ENCODE peak calls at places on chromosomes 5 and 9, in nine cellular contexts. F, A, B, N, K, S, J, C and Q are unnamed samples.

GRCh38 chr5:56848206-56848605 is 32.9 kb downstream of the MAP3K1 start:
- DNase-seq in F (no peak), S (no peak), J (peak; percentile 6), K (no peak), A (no peak), C (no peak), N (no peak), B (no peak), Q (no peak)

GRCh38 chr5:97297063-97297715 is 114.1 kb upstream of the RIOK2 start:
- DNase-seq in S (no peak), B (peak; percentile 50), J (peak; percentile 63), F (no peak), N (no peak), C (peak; percentile 52), A (peak; percentile 23), K (peak; percentile 77), Q (peak; percentile 40)

GRCh38 chr5:97049175-97049574 is 93.2 kb downstream of the LIX1 start:
- DNase-seq in K (no peak), A (no peak), B (no peak), N (no peak), J (no peak), C (no peak), F (no peak), S (no peak), Q (no peak)

GRCh38 chr5:141757402-141757801 is 75.4 kb upstream of the ARAP3 start:
- DNase-seq in N (no peak), K (peak; percentile 53), S (no peak), F (no peak), C (peak; percentile 35), B (peak; percentile 68), J (peak; percentile 87), A (peak; percentile 41), Q (peak; percentile 39)

GRCh38 chr5:14305045-14305444 is 161.9 kb downstream of the TRIO start:
- DNase-seq in N (no peak), J (no peak), B (peak; percentile 92), A (peak; percentile 94), K (no peak), S (no peak), F (no peak), C (peak; percentile 91), Q (peak; percentile 91)

GRCh38 chr9:88174324-88174723 is 36.0 kb upstream of the SPATA31C2 start:
- DNase-seq in C (no peak), K (no peak), F (no peak), N (no peak), A (no peak), B (peak; percentile 20), J (no peak), S (no peak), Q (no peak)

GRCh38 chr5:58887721-58888409 is 305.0 kb downstream of the RAB3C start:
- DNase-seq in C (no peak), N (no peak), B (peak; percentile 5), J (no peak), S (peak; percentile 56), K (no peak), A (peak; percentile 11), F (peak; percentile 80), Q (peak; percentile 76)

GRCh38 chr5:150659360-150660107 is 1.5 kb upstream of the MYOZ3 start:
- DNase-seq in B (no peak), K (no peak), C (no peak), F (peak; percentile 49), N (no peak), A (no peak), J (no peak), S (no peak), Q (no peak)

GRCh38 chr9:92963831-92964606 is 16.7 kb downstream of the FGD3 start:
- DNase-seq in C (no peak), J (no peak), B (no peak), S (no peak), N (peak; percentile 82), F (peak; percentile 64), K (no peak), A (no peak), Q (no peak)

GRCh38 chr9:132023409-132024180 is 56.1 kb downstream of the MED27 start:
- DNase-seq in C (no peak), A (no peak), N (no peak), K (no peak), F (no peak), J (no peak), B (no peak), S (no peak), Q (no peak)

GRCh38 chr5:143433680-143434079 is 30.2 kb upstream of the NR3C1 start:
- DNase-seq in J (no peak), N (no peak), B (no peak), K (no peak), F (no peak), A (no peak), C (no peak), S (no peak), Q (no peak)

GRCh38 chr5:52915176-52915875 is 73.8 kb upstream of the ITGA2 start:
- DNase-seq in A (peak; percentile 75), S (no peak), K (peak; percentile 66), F (no peak), J (peak; percentile 14), N (peak; percentile 45), B (peak; percentile 79), C (peak; percentile 76), Q (peak; percentile 79)

DNA sequence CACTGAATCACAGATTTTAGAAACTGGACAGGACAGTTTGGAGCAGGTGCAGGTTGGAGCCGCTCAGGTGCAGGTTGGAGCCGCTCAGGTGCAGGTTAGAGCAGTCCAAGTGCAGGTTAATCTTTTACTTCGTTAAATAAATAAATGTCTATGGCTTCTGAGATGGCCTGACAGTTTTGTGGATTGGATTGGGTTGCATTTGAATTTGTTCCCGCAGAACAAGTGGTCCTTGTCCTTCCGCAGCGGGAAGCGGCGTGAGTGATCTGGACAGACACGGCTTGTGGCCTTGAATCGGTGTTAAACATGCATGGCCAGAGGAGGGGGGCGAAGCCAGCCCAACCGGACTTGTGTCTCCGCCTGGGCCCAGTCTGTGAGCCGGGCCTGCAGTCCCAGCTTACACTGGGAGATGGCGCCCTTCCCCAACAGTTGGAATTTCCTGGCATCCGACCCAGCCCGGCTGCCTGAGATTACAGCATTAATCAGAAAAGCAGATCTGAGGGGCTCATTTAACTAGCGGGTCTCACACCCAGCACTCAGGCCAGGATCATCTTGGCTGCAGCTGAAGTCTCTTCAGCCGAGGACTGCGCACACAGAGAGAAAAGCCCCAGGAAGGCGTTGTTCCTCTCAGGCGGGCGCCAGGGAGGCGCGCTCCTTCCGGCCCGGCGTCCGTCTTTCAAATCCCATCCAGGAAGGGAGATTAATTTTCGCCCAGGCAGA is 1.5 kb upstream of the OLFM1 start:
- DNase-seq in B (peak; percentile 86), J (peak; percentile 96), S (peak; percentile 90), K (peak; percentile 71), F (peak; percentile 69), N (no peak), C (peak; percentile 52), A (peak; percentile 43), Q (peak; percentile 59)
- H3K4me3 ChIP-seq in B (peak overlapping the region; percentile 73), J (peak overlapping the region; percentile 15), S (peak overlapping the region; percentile 25), K (no peak overlapping the region), F (no peak overlapping the region), N (no peak overlapping the region), C (no peak overlapping the region), A (no peak overlapping the region), Q (no peak overlapping the region)

GRCh38 chr5:139019880-139020279 is 144.7 kb upstream of the LRRTM2 start:
- DNase-seq in N (no peak), C (peak; percentile 39), F (no peak), A (no peak), J (no peak), S (peak; percentile 53), B (no peak), K (no peak), Q (no peak)

GRCh38 chr5:139016186-139016585 is 141.1 kb upstream of the LRRTM2 start:
- DNase-seq in N (no peak), C (no peak), S (no peak), K (no peak), B (no peak), A (no peak), J (no peak), F (no peak), Q (no peak)

GRCh38 chr5:139012170-139012569 is 137.0 kb upstream of the LRRTM2 start:
- DNase-seq in K (no peak), F (no peak), S (no peak), C (no peak), J (no peak), B (no peak), N (no peak), A (no peak), Q (no peak)

GRCh38 chr5:139017624-139018023 is 142.5 kb upstream of the LRRTM2 start:
- DNase-seq in A (no peak), J (no peak), B (no peak), K (no peak), C (no peak), F (no peak), S (no peak), N (no peak), Q (no peak)

GRCh38 chr5:139014726-139015125 is 139.6 kb upstream of the LRRTM2 start:
- DNase-seq in F (no peak), N (no peak), K (no peak), C (peak; percentile 89), J (no peak), A (peak; percentile 92), S (no peak), B (peak; percentile 93), Q (peak; percentile 93)
- H3K4me3 ChIP-seq in F (no peak overlapping the region), N (no peak overlapping the region), K (no peak overlapping the region), C (no peak overlapping the region), J (no peak overlapping the region), A (no peak overlapping the region), S (no peak overlapping the region), B (no peak overlapping the region), Q (no peak overlapping the region)

GRCh38 chr5:39523821-39524220 is 99.0 kb upstream of the DAB2 start:
- DNase-seq in S (no peak), K (no peak), B (peak; percentile 85), N (no peak), A (peak; percentile 84), C (peak; percentile 50), J (no peak), F (no peak), Q (peak; percentile 61)

GRCh38 chr5:39519566-39520231 is 94.9 kb upstream of the DAB2 start:
- DNase-seq in S (no peak), K (no peak), J (no peak), A (peak; percentile 73), F (no peak), N (no peak), C (no peak), B (peak; percentile 61), Q (peak; percentile 52)

GRCh38 chr5:39520232-39520572 is 95.4 kb upstream of the DAB2 start:
- DNase-seq in B (peak; percentile 91), F (no peak), S (no peak), K (no peak), N (no peak), C (peak; percentile 82), J (no peak), A (peak; percentile 95), Q (peak; percentile 92)

GRCh38 chr5:39521945-39522590 is 97.3 kb upstream of the DAB2 start:
- DNase-seq in K (no peak), N (no peak), A (no peak), F (no peak), B (peak; percentile 56), S (no peak), J (no peak), C (no peak), Q (no peak)

GRCh38 chr5:39521098-39521860 is 96.5 kb upstream of the DAB2 start:
- DNase-seq in S (no peak), J (no peak), B (no peak), A (no peak), F (no peak), C (no peak), K (no peak), N (no peak), Q (no peak)
- H3K4me3 ChIP-seq in S (no peak overlapping the region), J (no peak overlapping the region), B (no peak overlapping the region), A (no peak overlapping the region), F (no peak overlapping the region), C (no peak overlapping the region), K (no peak overlapping the region), N (no peak overlapping the region), Q (no peak overlapping the region)

GRCh38 chr5:102788788-102789187 is 33.7 kb downstream of the PAM start:
- DNase-seq in K (no peak), S (no peak), F (no peak), A (no peak), J (no peak), C (no peak), N (no peak), B (no peak), Q (no peak)
- H3K4me3 ChIP-seq in K (no peak overlapping the region), S (no peak overlapping the region), F (no peak overlapping the region), A (no peak overlapping the region), J (no peak overlapping the region), C (no peak overlapping the region), N (no peak overlapping the region), B (no peak overlapping the region), Q (no peak overlapping the region)